ENCODE peak calls at places on chromosomes 7 and 10, in ten cellular contexts. T, K, B, Z, U, P, F, C, A and R are unnamed samples.

GRCh38 chr7:150432915-150433892 is 17.2 kb upstream of the GIMAP8 start:
- DNase-seq in U (no peak), K (no peak), Z (no peak), P (no peak), B (no peak), A (no peak), T (no peak), F (no peak), C (no peak), R (no peak)

GRCh38 chr10:52378124-52378523 is 64.0 kb downstream of the DKK1 start:
- DNase-seq in F (no peak), Z (no peak), B (no peak), T (no peak), U (no peak), C (no peak), A (no peak), K (no peak), P (no peak), R (no peak)

GRCh38 chr10:38050212-38050611 is 39.7 kb downstream of the ZNF33A start:
- DNase-seq in U (no peak), B (no peak), T (no peak), K (no peak), C (no peak), P (no peak), F (no peak), A (no peak), Z (no peak), R (no peak)

GRCh38 chr10:15579605-15580004 is 140.1 kb downstream of the ITGA8 start:
- DNase-seq in T (peak), Z (no peak), U (no peak), C (no peak), P (no peak), B (no peak), F (no peak), A (no peak), K (no peak), R (no peak)

GRCh38 chr10:131048595-131048994 is 262.9 kb downstream of the TCERG1L start:
- DNase-seq in Z (no peak), C (no peak), U (no peak), T (no peak), K (no peak), B (no peak), A (no peak), P (no peak), F (no peak), R (no peak)

GRCh38 chr7:43649755-43650274 is 66.9 kb downstream of the STK17A start:
- DNase-seq in A (peak), P (no peak), T (peak), K (no peak), C (peak), Z (no peak), F (peak), B (no peak), U (no peak), R (no peak)

GRCh38 chr7:73833251-73833919 is 2.6 kb downstream of the CLDN4 start:
- DNase-seq in B (no peak), K (no peak), F (no peak), C (no peak), Z (no peak), U (no peak), A (no peak), P (no peak), T (no peak), R (no peak)

GRCh38 chr10:101236376-101237079 is 7.3 kb upstream of the LBX1 start:
- DNase-seq in C (no peak), T (no peak), P (no peak), Z (no peak), B (no peak), U (no peak), K (no peak), F (no peak), A (no peak), R (no peak)

GRCh38 chr7:84484502-84485079 is 290.0 kb upstream of the SEMA3A start:
- DNase-seq in A (no peak), F (no peak), C (peak), U (no peak), B (peak), Z (no peak), T (peak), K (no peak), P (no peak), R (no peak)

GRCh38 chr10:43254199-43254730 is 12.6 kb downstream of the RASGEF1A start:
- DNase-seq in F (no peak), T (no peak), P (peak), C (no peak), K (no peak), U (no peak), Z (no peak), A (no peak), B (no peak), R (no peak)

GRCh38 chr10:48316236-48316635 is 9.8 kb downstream of the MAPK8 start:
- DNase-seq in Z (no peak), P (no peak), C (no peak), A (no peak), T (no peak), U (no peak), F (no peak), K (no peak), B (no peak), R (no peak)

GRCh38 chr7:519429-519973 is at the start of gene PDGFA:
- DNase-seq in B (no peak), A (no peak), C (peak), Z (no peak), T (peak), U (no peak), P (peak), K (no peak), F (no peak), R (no peak)

GRCh38 chr10:51878695-51879094 is 179.3 kb upstream of the CSTF2T start:
- DNase-seq in U (no peak), T (no peak), P (no peak), F (no peak), K (no peak), A (no peak), C (no peak), B (no peak), Z (no peak), R (no peak)

GRCh38 chr10:132464256-132465192 is 67.5 kb downstream of the PWWP2B start:
- DNase-seq in T (no peak), P (no peak), K (no peak), U (no peak), A (no peak), C (no peak), F (no peak), B (no peak), Z (no peak), R (no peak)

GRCh38 chr7:30674876-30675275 is 7.4 kb downstream of the CRHR2 start:
- DNase-seq in B (no peak), P (no peak), T (no peak), U (no peak), A (no peak), C (no peak), F (no peak), Z (no peak), K (no peak), R (no peak)

GRCh38 chr7:128920913-128921582 is 10.5 kb upstream of the KCP start:
- DNase-seq in T (no peak), U (no peak), K (no peak), C (no peak), A (no peak), B (no peak), Z (no peak), P (no peak), F (no peak), R (no peak)

GRCh38 chr10:86644412-86645110 is 9.8 kb upstream of the OPN4 start:
- DNase-seq in F (no peak), P (no peak), A (no peak), Z (peak), U (no peak), K (no peak), B (no peak), T (no peak), C (no peak), R (no peak)

GRCh38 chr7:87057210-87057609 is 2.2 kb downstream of the ELAPOR2 start:
- DNase-seq in A (no peak), P (no peak), K (no peak), C (no peak), Z (no peak), F (no peak), T (no peak), U (no peak), B (no peak), R (no peak)

GRCh38 chr7:1087462-1087809 is 477 bp upstream of the GPER1 start:
- DNase-seq in T (no peak), A (no peak), U (no peak), K (no peak), Z (no peak), F (no peak), B (no peak), C (peak), P (no peak), R (no peak)

GRCh38 chr7:156474241-156474743 is 166.3 kb upstream of the RNF32 start:
- DNase-seq in F (no peak), A (no peak), U (no peak), C (peak), K (no peak), B (no peak), T (peak), Z (peak), P (no peak), R (no peak)

GRCh38 chr7:114405427-114405826 is 9.2 kb upstream of the FOXP2 start:
- DNase-seq in T (peak), K (no peak), U (no peak), C (peak), Z (no peak), F (no peak), B (no peak), P (no peak), A (no peak), R (no peak)

GRCh38 chr10:64142395-64142794 is 621.2 kb downstream of the REEP3 start:
- DNase-seq in K (no peak), B (no peak), U (no peak), Z (no peak), P (no peak), T (no peak), F (no peak), C (no peak), A (no peak), R (no peak)

GRCh38 chr7:103962070-103962469 is 27.4 kb downstream of the RELN start:
- DNase-seq in U (no peak), F (no peak), Z (no peak), B (no peak), T (no peak), C (no peak), K (no peak), P (no peak), A (no peak), R (no peak)